ENCODE peak calls at places on chromosomes 1 and 21, in four cellular contexts. M is uterus, A is OCI-M1, T is RPMI7951. H is an unnamed sample.

GRCh38 chr1:231629132-231629531 is 2.5 kb downstream of the DISC1 start:
- DNase-seq in M (no peak), A (peak), T (peak), H (no peak)

GRCh38 chr1:172326171-172326570 is 94.3 kb upstream of the C1orf105 start:
- DNase-seq in M (no peak), A (no peak), T (no peak), H (no peak)

GRCh38 chr1:240282061-240282830 is 190.6 kb downstream of the FMN2 start:
- DNase-seq in M (no peak), A (no peak), T (no peak), H (no peak)

GRCh38 chr1:175935566-175936115 is 192.2 kb upstream of the TNR start:
- DNase-seq in M (no peak), A (no peak), T (no peak), H (no peak)

GRCh38 chr1:109199710-109200109 is 14.0 kb upstream of the SARS1 start:
- DNase-seq in M (no peak), A (no peak), T (no peak), H (no peak)

GRCh38 chr1:221781102-221781744 is 39.3 kb upstream of the DUSP10 start:
- DNase-seq in M (no peak), A (peak), T (peak), H (no peak)

GRCh38 chr1:161187311-161187710 is 10.0 kb upstream of the B4GALT3 start:
- DNase-seq in M (no peak), A (no peak), T (no peak), H (no peak)

GRCh38 chr1:19251305-19252196 is at the start of the genes EMC1 and MRTO4:
- DNase-seq in M (peak), A (peak), T (peak), H (peak)

GRCh38 chr21:34697826-34698225 is 29.0 kb downstream of the CLIC6 start:
- DNase-seq in M (no peak), A (no peak), T (no peak), H (no peak)

GRCh38 chr1:11529763-11530730 is 51.1 kb downstream of the DISP3 start:
- DNase-seq in M (no peak), A (no peak), T (no peak), H (peak)

GRCh38 chr1:40955266-40955665 is 24.2 kb upstream of the CTPS1 start:
- DNase-seq in M (no peak), A (no peak), T (no peak), H (no peak)

GRCh38 chr1:192506741-192507155 is 68.8 kb upstream of the RGS1 start:
- DNase-seq in M (no peak), A (peak), T (peak), H (peak)

GRCh38 chr1:68725353-68725752 is 228.5 kb upstream of the DEPDC1 start:
- DNase-seq in M (peak), A (no peak), T (no peak), H (no peak)

GRCh38 chr1:35426097-35426586 is 131.1 kb downstream of the KIAA0319L start:
- DNase-seq in M (no peak), A (no peak), T (no peak), H (no peak)

GRCh38 chr1:27397106-27397505 is 4.7 kb downstream of the GPR3 start:
- DNase-seq in M (no peak), A (no peak), T (no peak), H (no peak)

GRCh38 chr1:17427696-17428660 is 11.5 kb downstream of the RCC2 start:
- DNase-seq in M (no peak), A (no peak), T (no peak), H (no peak)

GRCh38 chr1:98849969-98850636 is 154.6 kb downstream of the PLPPR5 start:
- DNase-seq in M (no peak), A (no peak), T (no peak), H (no peak)

GRCh38 chr1:6494627-6495026 is 3.2 kb upstream of the PLEKHG5 start:
- DNase-seq in M (no peak), A (no peak), T (no peak), H (no peak)

GRCh38 chr1:50978144-50978851 is 8.3 kb downstream of the CDKN2C start:
- DNase-seq in M (peak), A (peak), T (peak), H (peak)

GRCh38 chr1:42998381-42998780 is 39.7 kb upstream of the SLC2A1 start:
- DNase-seq in M (no peak), A (no peak), T (peak), H (no peak)

H was measured in iPS-NIHi11.